ENCODE peak calls at places on chromosomes 3 and 15, in six cellular contexts. K is GM13976, Z is upper lobe of right lung, A is suprapubic skin, J is mesothelial cell of epicardium, B is adrenal gland. V is an unnamed sample.
A peak's percentile ranks its signal among the peaks of the same experiment; 100 is the strongest.

GRCh38 chr3:140768921-140769320 is 91.1 kb downstream of the TRIM42 start:
- DNase-seq in K (no peak), Z (no peak), A (no peak), J (no peak), B (no peak), V (no peak)

GRCh38 chr15:57949374-57949938 is 116.1 kb downstream of the ALDH1A2 start:
- DNase-seq in K (no peak), Z (no peak), A (no peak), J (no peak), B (no peak), V (no peak)

GRCh38 chr15:31316135-31316795 is 10.4 kb upstream of the KLF13 start:
- DNase-seq in K (no peak), Z (no peak), A (no peak), J (no peak), B (no peak), V (no peak)

GRCh38 chr3:2810723-2811122 is 299.5 kb downstream of the IL5RA start:
- DNase-seq in K (no peak), Z (no peak), A (no peak), J (no peak), B (no peak), V (no peak)

GRCh38 chr3:24232784-24233183 is 261.9 kb downstream of the THRB start:
- DNase-seq in K (no peak), Z (no peak), A (no peak), J (no peak), B (no peak), V (no peak)

GRCh38 chr3:27720899-27721716 is 1.0 kb downstream of the EOMES start:
- DNase-seq in K (no peak), Z (no peak), A (no peak), J (no peak), B (no peak), V (no peak)

GRCh38 chr3:194245975-194246561 is 105.1 kb downstream of the CPN2 start:
- DNase-seq in K (no peak), Z (no peak), A (no peak), J (no peak), B (no peak), V (no peak)

GRCh38 chr15:80580107-80580506 is 115.0 kb upstream of the ABHD17C start:
- DNase-seq in K (no peak), Z (no peak), A (no peak), J (no peak), B (no peak), V (no peak)

GRCh38 chr3:8738639-8739038 is 5.0 kb downstream of the CAV3 start:
- DNase-seq in K (no peak), Z (no peak), A (no peak), J (no peak), B (no peak), V (no peak)

GRCh38 chr3:25047058-25047457 is 381.0 kb upstream of the RARB start:
- DNase-seq in K (no peak), Z (no peak), A (no peak), J (no peak), B (no peak), V (no peak)

GRCh38 chr3:64344721-64345207 is 119.5 kb upstream of the PRICKLE2 start:
- DNase-seq in K (no peak), Z (no peak), A (no peak), J (no peak), B (no peak), V (no peak)

GRCh38 chr3:97910931-97911351 is 61.3 kb downstream of the RIOX2 start:
- DNase-seq in K (peak; percentile 7), Z (no peak), A (no peak), J (no peak), B (no peak), V (no peak)

GRCh38 chr3:152969557-152970300 is 134.8 kb downstream of the P2RY1 start:
- DNase-seq in K (no peak), Z (no peak), A (no peak), J (no peak), B (no peak), V (no peak)

GRCh38 chr3:43584043-43584826 is 37.6 kb downstream of the ANO10 start:
- DNase-seq in K (no peak), Z (no peak), A (no peak), J (no peak), B (no peak), V (no peak)

GRCh38 chr15:95826831-95827230 is 503.7 kb upstream of the NR2F2 start:
- DNase-seq in K (peak; percentile 9), Z (no peak), A (no peak), J (no peak), B (no peak), V (no peak)

GRCh38 chr15:70892002-70892911 is at the start of the genes LRRC49 and THAP10:
- DNase-seq in K (peak; percentile 82), Z (peak; percentile 92), A (peak; percentile 91), J (peak; percentile 64), B (peak; percentile 94), V (peak; percentile 85)

GRCh38 chr3:14548321-14548729 is 8.2 kb upstream of the GRIP2 start:
- DNase-seq in K (peak; percentile 78), Z (no peak), A (no peak), J (no peak), B (peak; percentile 55), V (peak; percentile 73)

GRCh38 chr3:42656680-42657610 is 3.4 kb downstream of the ZBTB47 start:
- DNase-seq in K (peak; percentile 32), Z (no peak), A (no peak), J (no peak), B (no peak), V (no peak)

GRCh38 chr3:185986201-185986600 is 48.4 kb upstream of the TRA2B start:
- DNase-seq in K (no peak), Z (no peak), A (no peak), J (no peak), B (no peak), V (no peak)

GRCh38 chr15:21260966-21261395 is 179.3 kb downstream of the POTEB3 start:
- DNase-seq in K (no peak), Z (peak; percentile 70), A (no peak), J (peak; percentile 43), B (no peak), V (peak; percentile 20)

GRCh38 chr3:40452562-40452875 is 4.6 kb upstream of the RPL14 start:
- DNase-seq in K (no peak), Z (no peak), A (no peak), J (no peak), B (no peak), V (no peak)

GRCh38 chr3:130786306-130786705 is 39.7 kb upstream of the PIK3R4 start:
- DNase-seq in K (no peak), Z (no peak), A (no peak), J (no peak), B (no peak), V (no peak)

GRCh38 chr3:54830658-54831057 is 97.2 kb downstream of the LRTM1 start:
- DNase-seq in K (peak; percentile 35), Z (no peak), A (no peak), J (no peak), B (no peak), V (no peak)

GRCh38 chr3:8713901-8714759 is 19.5 kb upstream of the CAV3 start:
- DNase-seq in K (peak; percentile 62), Z (no peak), A (no peak), J (no peak), B (no peak), V (no peak)

GRCh38 chr3:132253262-132253878 is 63.8 kb upstream of the ACP3 start:
- DNase-seq in K (peak; percentile 47), Z (no peak), A (no peak), J (no peak), B (peak; percentile 31), V (no peak)

GRCh38 chr3:154247806-154248480 is 76.3 kb downstream of the DHX36 start:
- DNase-seq in K (no peak), Z (no peak), A (no peak), J (no peak), B (no peak), V (no peak)

GRCh38 chr3:170222647-170223541 is 670 bp downstream of the PRKCI start:
- DNase-seq in K (peak; percentile 65), Z (no peak), A (peak; percentile 81), J (peak; percentile 22), B (peak; percentile 35), V (no peak)
- TF ChIP-seq CTCF in K (no peak), Z (peak; percentile 20), A (no peak), J (no peak), B (peak; percentile 25), V (peak; percentile 11)

GRCh38 chr15:89731275-89731674 is 19.8 kb downstream of the MESP1 start:
- DNase-seq in K (no peak), Z (no peak), A (no peak), J (no peak), B (no peak), V (no peak)

GRCh38 chr15:89740137-89740536 is 10.9 kb downstream of the MESP1 start:
- DNase-seq in K (peak; percentile 80), Z (no peak), A (peak; percentile 70), J (no peak), B (peak; percentile 38), V (no peak)

GRCh38 chr15:89732451-89733172 is 18.4 kb downstream of the MESP1 start:
- DNase-seq in K (no peak), Z (no peak), A (no peak), J (no peak), B (no peak), V (no peak)

DNA sequence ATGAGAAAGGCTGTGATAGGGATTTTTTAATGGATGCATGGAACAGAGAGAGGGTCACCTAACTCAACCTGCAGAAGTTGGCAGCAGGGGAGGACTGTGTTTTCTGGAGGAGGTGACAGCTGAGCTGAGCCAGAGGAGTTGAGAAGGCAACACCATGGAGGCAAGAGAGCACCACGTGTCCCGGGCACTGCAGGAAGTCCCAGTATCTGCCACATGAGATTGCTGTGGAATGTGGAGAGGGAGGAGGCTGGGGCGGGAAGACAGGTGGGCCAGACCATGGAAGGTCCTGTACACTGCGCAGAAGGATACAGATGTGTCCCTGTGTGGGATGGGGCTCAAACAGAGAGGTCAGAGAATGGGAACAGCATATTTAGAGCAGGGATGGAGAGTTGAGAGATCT is 15.3 kb downstream of the MESP1 start:
- DNase-seq in K (no peak), Z (no peak), A (no peak), J (no peak), B (no peak), V (no peak)
- TF ChIP-seq CTCF in K (no peak), Z (no peak), A (no peak), J (no peak), B (no peak), V (no peak)

GRCh38 chr3:13152826-13153710 is 79.8 kb upstream of the IQSEC1 start:
- DNase-seq in K (no peak), Z (peak; percentile 36), A (no peak), J (no peak), B (no peak), V (no peak)
- TF ChIP-seq CTCF in K (no peak), Z (no peak), A (no peak), J (no peak), B (no peak), V (no peak)

GRCh38 chr3:66860771-66861170 is 137.3 kb upstream of the KBTBD8 start:
- DNase-seq in K (no peak), Z (no peak), A (no peak), J (no peak), B (no peak), V (no peak)

GRCh38 chr3:66856555-66856954 is 141.6 kb upstream of the KBTBD8 start:
- DNase-seq in K (no peak), Z (no peak), A (no peak), J (no peak), B (no peak), V (no peak)

GRCh38 chr3:66854752-66855151 is 143.4 kb upstream of the KBTBD8 start:
- DNase-seq in K (no peak), Z (no peak), A (no peak), J (no peak), B (no peak), V (no peak)

GRCh38 chr3:66863205-66864135 is 134.6 kb upstream of the KBTBD8 start:
- DNase-seq in K (no peak), Z (no peak), A (no peak), J (no peak), B (no peak), V (no peak)

GRCh38 chr3:66858656-66859381 is 139.3 kb upstream of the KBTBD8 start:
- DNase-seq in K (no peak), Z (no peak), A (no peak), J (no peak), B (no peak), V (no peak)
- TF ChIP-seq CTCF in K (no peak), Z (no peak), A (no peak), J (no peak), B (no peak), V (no peak)

V was measured in left ventricle myocardium inferior.